ENCODE peak calls at places on chromosomes 13 and 19, in nine cellular contexts. W is mammary epithelial cell; P is astrocyte; O is upper lobe of right lung; X is pancreas; I is kidney; J is neuronal stem cell; S is tibial nerve; Q is CD8-positive, alpha-beta T cell. U is an unnamed sample.
A peak's percentile ranks its signal among the peaks of the same experiment; 100 is the strongest.

GRCh38 chr19:722553-723101 is 13.9 kb downstream of the PALM start:
- DNase-seq in J (no peak), O (no peak), P (no peak), S (no peak), Q (no peak), X (no peak), I (peak; percentile 88), W (no peak), U (no peak)

GRCh38 chr19:46970815-46971214 is 48.8 kb upstream of the NPAS1 start:
- DNase-seq in Q (no peak), S (no peak), W (no peak), I (peak; percentile 23), P (peak; percentile 30), O (no peak), J (no peak), X (no peak), U (no peak)

GRCh38 chr13:37640499-37640898 is 41.9 kb upstream of the POSTN start:
- DNase-seq in X (no peak), P (peak; percentile 59), I (no peak), Q (no peak), W (peak; percentile 21), O (no peak), S (no peak), J (no peak), U (no peak)

GRCh38 chr19:10137751-10138682 is 18.3 kb upstream of the EIF3G start:
- DNase-seq in W (no peak), P (no peak), Q (no peak), J (no peak), S (no peak), X (no peak), O (no peak), I (no peak), U (no peak)

GRCh38 chr13:65597839-65598818 is 1632.0 kb downstream of the PCDH9 start:
- DNase-seq in P (peak; percentile 91), W (no peak), S (no peak), I (no peak), Q (no peak), X (no peak), O (no peak), J (no peak), U (no peak)

GRCh38 chr19:6577410-6578125 is 13.4 kb downstream of the CD70 start:
- DNase-seq in W (peak; percentile 82), J (no peak), P (no peak), S (no peak), X (no peak), I (no peak), O (no peak), Q (no peak), U (no peak)

GRCh38 chr13:81990652-81991051 is 1649.7 kb upstream of the SPRY2 start:
- DNase-seq in O (no peak), J (no peak), W (no peak), Q (no peak), I (no peak), S (no peak), X (no peak), P (no peak), U (no peak)

GRCh38 chr19:41935781-41936415 is 7.6 kb upstream of the ERFL start:
- DNase-seq in X (no peak), J (no peak), Q (no peak), I (no peak), O (no peak), P (no peak), S (no peak), W (no peak), U (no peak)

GRCh38 chr19:37452500-37453245 is 14.6 kb downstream of the ZNF569 start:
- DNase-seq in W (no peak), O (no peak), S (no peak), Q (no peak), J (no peak), P (no peak), X (no peak), I (no peak), U (no peak)
- H3K9me3 ChIP-seq in W (peaks cover 36% of the 10 kb centered on the region), O (peaks cover 90% of the 10 kb centered on the region), S (peaks cover 100% of the 10 kb centered on the region), Q (peaks cover 77% of the 10 kb centered on the region), J (peaks cover 20% of the 10 kb centered on the region), P (peaks cover 23% of the 10 kb centered on the region), X (peaks cover 5% of the 10 kb centered on the region), I (peaks cover 91% of the 10 kb centered on the region), U (peaks cover 100% of the 10 kb centered on the region)

GRCh38 chr19:28669804-28670203 is 543.1 kb downstream of the UQCRFS1 start:
- DNase-seq in O (no peak), I (no peak), P (no peak), X (no peak), S (no peak), W (no peak), Q (no peak), J (no peak), U (no peak)

GRCh38 chr19:28667348-28667977 is 545.5 kb downstream of the UQCRFS1 start:
- DNase-seq in I (no peak), J (no peak), O (no peak), X (no peak), P (no peak), W (peak; percentile 2), Q (no peak), S (no peak), U (no peak)

GRCh38 chr19:28670894-28671293 is 542.1 kb downstream of the UQCRFS1 start:
- DNase-seq in X (no peak), P (no peak), W (no peak), I (no peak), Q (no peak), S (no peak), J (no peak), O (no peak), U (no peak)

DNA sequence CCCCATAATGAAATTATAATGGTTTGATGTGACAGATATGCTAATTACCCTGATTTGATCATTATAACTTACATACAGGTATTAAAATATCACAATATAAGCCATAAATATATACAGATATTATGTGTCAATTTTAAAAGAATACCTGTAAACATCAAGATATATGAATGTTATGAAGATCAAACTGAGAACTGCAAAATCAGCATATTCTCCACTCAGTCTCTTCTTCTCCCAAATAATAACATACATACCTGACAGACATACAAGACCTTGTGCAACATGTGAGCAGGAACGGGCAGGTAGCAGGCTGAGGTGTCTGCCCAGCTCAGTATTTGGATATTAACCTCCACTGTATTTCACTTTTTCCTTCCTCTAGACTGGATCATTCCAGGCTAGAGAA is 547.2 kb downstream of the UQCRFS1 start:
- DNase-seq in X (no peak), W (no peak), P (no peak), S (no peak), I (no peak), Q (no peak), J (no peak), O (no peak), U (no peak)
- H3K9me3 ChIP-seq in X (no peaks in the 10 kb centered on the region), W (peaks cover 14% of the 10 kb centered on the region), P (peaks cover 9% of the 10 kb centered on the region), S (peaks cover 26% of the 10 kb centered on the region), I (peaks cover 14% of the 10 kb centered on the region), Q (no peaks in the 10 kb centered on the region), J (peaks cover 16% of the 10 kb centered on the region), O (no peaks in the 10 kb centered on the region), U (peaks cover 14% of the 10 kb centered on the region)

GRCh38 chr19:37389234-37389633 is 18.3 kb downstream of the ZNF527 start:
- DNase-seq in X (no peak), P (no peak), O (no peak), S (no peak), I (no peak), W (no peak), Q (no peak), J (no peak), U (no peak)
- H3K9me3 ChIP-seq in X (peaks cover 4% of the 10 kb centered on the region), P (peaks cover 41% of the 10 kb centered on the region), O (peaks cover 81% of the 10 kb centered on the region), S (peaks cover 100% of the 10 kb centered on the region), I (peaks cover 79% of the 10 kb centered on the region), W (peaks cover 46% of the 10 kb centered on the region), Q (peaks cover 54% of the 10 kb centered on the region), J (peaks cover 29% of the 10 kb centered on the region), U (peaks cover 99% of the 10 kb centered on the region)

GRCh38 chr19:51904331-51905165 is at the start of gene ZNF649:
- DNase-seq in X (peak; percentile 82), I (peak; percentile 92), O (peak; percentile 92), P (peak; percentile 72), W (peak; percentile 85), J (peak; percentile 85), Q (peak; percentile 82), S (peak; percentile 60), U (peak; percentile 83)
- H3K9me3 ChIP-seq in X (no peaks in the 10 kb centered on the region), I (peaks cover 9% of the 10 kb centered on the region), O (peaks cover 23% of the 10 kb centered on the region), P (peaks cover 16% of the 10 kb centered on the region), W (peaks cover 29% of the 10 kb centered on the region), J (peaks cover 32% of the 10 kb centered on the region), Q (peaks cover 18% of the 10 kb centered on the region), S (peaks cover 41% of the 10 kb centered on the region), U (peaks cover 10% of the 10 kb centered on the region)

GRCh38 chr19:27765397-27765796 is 1447.6 kb downstream of the UQCRFS1 start:
- DNase-seq in P (no peak), I (no peak), X (no peak), W (no peak), O (no peak), S (no peak), J (no peak), Q (no peak), U (peak; percentile 16)

GRCh38 chr19:27762933-27763332 is 1450.0 kb downstream of the UQCRFS1 start:
- DNase-seq in S (no peak), J (no peak), W (no peak), O (no peak), Q (no peak), X (no peak), P (no peak), I (no peak), U (no peak)

GRCh38 chr19:27767234-27767633 is 1445.7 kb downstream of the UQCRFS1 start:
- DNase-seq in P (no peak), Q (no peak), O (no peak), S (no peak), W (no peak), X (no peak), J (no peak), I (no peak), U (peak; percentile 16)

GRCh38 chr19:27764186-27764804 is 1448.7 kb downstream of the UQCRFS1 start:
- DNase-seq in Q (no peak), X (no peak), P (no peak), W (no peak), O (no peak), S (no peak), I (no peak), J (no peak), U (no peak)

GRCh38 chr19:27765912-27766725 is 1446.8 kb downstream of the UQCRFS1 start:
- DNase-seq in I (no peak), O (no peak), W (no peak), X (no peak), P (no peak), J (no peak), Q (no peak), S (no peak), U (peak; percentile 18)
- H3K9me3 ChIP-seq in I (peaks cover 34% of the 10 kb centered on the region), O (peaks cover 5% of the 10 kb centered on the region), W (no peaks in the 10 kb centered on the region), X (no peaks in the 10 kb centered on the region), P (no peaks in the 10 kb centered on the region), J (peaks cover 12% of the 10 kb centered on the region), Q (peaks cover 26% of the 10 kb centered on the region), S (peaks cover 100% of the 10 kb centered on the region), U (no peaks in the 10 kb centered on the region)

GRCh38 chr13:18996627-18997051 is 185.0 kb downstream of the TUBA3C start:
- DNase-seq in P (no peak), S (no peak), W (no peak), Q (no peak), X (peak; percentile 25), J (no peak), O (no peak), I (no peak), U (no peak)
- H3K9me3 ChIP-seq in P (peaks cover 20% of the 10 kb centered on the region), S (peaks cover 58% of the 10 kb centered on the region), W (peaks cover 66% of the 10 kb centered on the region), Q (no peaks in the 10 kb centered on the region), X (no peaks in the 10 kb centered on the region), J (peaks cover 71% of the 10 kb centered on the region), O (no peaks in the 10 kb centered on the region), I (no peaks in the 10 kb centered on the region), U (peaks cover 9% of the 10 kb centered on the region)

GRCh38 chr19:58086825-58087710 is 11.0 kb downstream of the ZSCAN18 start:
- DNase-seq in I (no peak), J (no peak), O (peak; percentile 54), S (no peak), Q (no peak), W (no peak), X (no peak), P (no peak), U (no peak)
- H3K9me3 ChIP-seq in I (peaks cover 8% of the 10 kb centered on the region), J (peaks cover 32% of the 10 kb centered on the region), O (peaks cover 34% of the 10 kb centered on the region), S (peaks cover 98% of the 10 kb centered on the region), Q (peaks cover 28% of the 10 kb centered on the region), W (peaks cover 58% of the 10 kb centered on the region), X (no peaks in the 10 kb centered on the region), P (peaks cover 29% of the 10 kb centered on the region), U (peaks cover 50% of the 10 kb centered on the region)

U was measured in right atrium auricular region.